ENCODE peak calls at places on chromosomes 7 and 10, in ten cellular contexts. S is aorta; U is OCI-LY7; V is heart left ventricle; N is endodermal cell; T is CD8-positive, alpha-beta memory T cell; M is A549; L is HCT116; R is neuronal stem cell; A is IMR-90. O is an unnamed sample. For H3K4me1, the result is how much of the 10 kb centered on the place peaks cover.

GRCh38 chr10:102802920-102803534 is 34.2 kb downstream of the CYP17A1 start:
- DNase-seq in S (peak), T (no peak), M (no peak), N (peak), V (no peak), L (no peak), R (no peak), A (peak), U (no peak), O (no peak)

GRCh38 chr10:35304649-35305048 is 31.7 kb upstream of the CCNY start:
- DNase-seq in A (no peak), R (no peak), T (no peak), N (no peak), V (no peak), S (no peak), U (peak), L (no peak), M (no peak), O (no peak)

GRCh38 chr10:69558559-69558958 is 14.7 kb downstream of the NEUROG3 start:
- DNase-seq in U (no peak), M (no peak), V (no peak), R (no peak), L (no peak), T (no peak), N (no peak), S (no peak), A (no peak), O (peak)

GRCh38 chr10:29378106-29378505 is 89.2 kb downstream of the LYZL1 start:
- DNase-seq in R (no peak), L (no peak), N (no peak), T (no peak), M (no peak), S (no peak), A (no peak), U (no peak), V (no peak), O (no peak)

GRCh38 chr10:6593140-6593740 is 13.2 kb upstream of the PRKCQ start:
- DNase-seq in U (no peak), N (no peak), M (no peak), T (no peak), V (no peak), R (no peak), L (no peak), S (no peak), A (no peak), O (no peak)

GRCh38 chr7:101126651-101127459 is at the start of gene SERPINE1:
- DNase-seq in A (peak), T (peak), S (peak), V (peak), U (peak), R (no peak), M (peak), L (peak), N (peak), O (peak)

GRCh38 chr7:54981913-54982312 is 36.9 kb upstream of the EGFR start:
- DNase-seq in U (no peak), R (no peak), S (no peak), V (no peak), N (no peak), L (no peak), T (no peak), M (no peak), A (no peak), O (no peak)

GRCh38 chr7:2200584-2200980 is 32.2 kb downstream of the MAD1L1 start:
- DNase-seq in A (no peak), R (no peak), T (no peak), N (peak), L (no peak), M (no peak), U (no peak), V (no peak), S (no peak), O (no peak)

GRCh38 chr10:3292601-3293000 is 120.0 kb upstream of the PITRM1 start:
- DNase-seq in R (no peak), M (no peak), U (no peak), S (no peak), A (no peak), V (no peak), T (no peak), L (no peak), N (no peak), O (no peak)

GRCh38 chr10:484925-485661 is 204.4 kb downstream of the DIP2C start:
- DNase-seq in U (no peak), L (no peak), S (no peak), T (no peak), V (no peak), M (no peak), R (no peak), A (no peak), N (peak), O (no peak)

GRCh38 chr7:115293628-115294236 is 371.8 kb downstream of the MDFIC start:
- DNase-seq in T (no peak), M (no peak), R (no peak), N (no peak), U (no peak), A (peak), S (no peak), L (no peak), V (no peak), O (no peak)

GRCh38 chr7:130365511-130366441 is 14.5 kb upstream of the CPA1 start:
- DNase-seq in T (no peak), V (no peak), R (no peak), S (no peak), N (no peak), A (peak), M (no peak), L (no peak), U (no peak), O (peak)

GRCh38 chr7:113968713-113969112 is 49.9 kb upstream of the PPP1R3A start:
- DNase-seq in V (no peak), R (no peak), T (no peak), S (no peak), A (no peak), U (no peak), N (no peak), M (no peak), L (no peak), O (no peak)

GRCh38 chr10:83274088-83274487 is 865.2 kb upstream of the GHITM start:
- DNase-seq in V (no peak), A (no peak), L (no peak), S (no peak), R (no peak), M (no peak), T (no peak), N (peak), U (no peak), O (no peak)

GRCh38 chr10:94002156-94002555 is 8.4 kb downstream of the PLCE1 start:
- DNase-seq in A (no peak), N (no peak), U (no peak), T (no peak), R (no peak), V (no peak), S (no peak), M (no peak), L (no peak), O (peak)

GRCh38 chr7:46089281-46089680 is 168.2 kb upstream of the IGFBP3 start:
- DNase-seq in L (no peak), A (peak), S (no peak), R (no peak), V (no peak), M (peak), U (no peak), N (no peak), T (no peak), O (no peak)

GRCh38 chr7:49855281-49855980 is 82.0 kb downstream of the VWC2 start:
- DNase-seq in R (no peak), V (no peak), A (no peak), S (no peak), N (peak), U (no peak), L (no peak), M (no peak), T (no peak), O (no peak)

GRCh38 chr10:131979821-131980270 is 1.9 kb downstream of the BNIP3 start:
- DNase-seq in A (peak), M (no peak), R (no peak), S (no peak), N (peak), L (no peak), V (peak), U (no peak), T (no peak), O (no peak)

GRCh38 chr10:110174201-110174600 is 33.2 kb upstream of the MXI1 start:
- DNase-seq in S (no peak), A (no peak), L (no peak), N (peak), U (no peak), R (no peak), T (no peak), M (no peak), V (no peak), O (no peak)

GRCh38 chr10:84196941-84197340 is 2.6 kb downstream of the CDHR1 start:
- DNase-seq in L (no peak), U (no peak), V (no peak), M (no peak), S (no peak), T (no peak), A (no peak), N (no peak), R (no peak), O (no peak)

DNA sequence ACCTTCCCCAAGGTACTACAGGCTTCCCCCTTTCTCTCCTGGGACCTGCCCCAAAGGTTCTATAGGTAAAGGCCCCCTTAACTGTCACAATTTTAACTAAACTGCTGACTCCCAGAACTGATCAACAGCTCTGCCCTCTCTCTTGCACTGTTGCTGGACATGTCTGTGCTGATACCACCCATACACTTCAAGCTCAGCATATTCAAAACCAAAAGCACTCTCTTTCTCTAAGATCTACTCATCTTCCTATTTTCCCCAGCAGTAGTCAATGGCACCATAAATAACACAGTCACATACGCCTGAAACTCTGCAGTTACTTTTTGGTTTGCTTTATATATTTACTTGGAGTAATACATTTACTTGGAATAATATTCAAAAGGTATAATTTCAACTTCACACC is 12.3 kb downstream of the OSBPL3 start:
- DNase-seq in A (no peak), R (no peak), S (no peak), U (peak), M (no peak), T (no peak), N (no peak), V (no peak), L (no peak), O (no peak)
- H3K4me1 ChIP-seq in A (under half), R (under half), S (under half), U (half or more), M (under half), T (half or more), N (under half), V (under half), L (half or more), O (under half)

GRCh38 chr10:75098902-75099673 is 12.4 kb upstream of the SAMD8 start:
- DNase-seq in S (no peak), N (no peak), L (no peak), A (no peak), T (no peak), U (no peak), R (no peak), M (no peak), V (peak), O (no peak)

GRCh38 chr10:75099952-75100763 is 11.3 kb upstream of the SAMD8 start:
- DNase-seq in S (peak), T (peak), V (peak), R (peak), U (peak), A (peak), L (peak), N (peak), M (peak), O (peak)

GRCh38 chr10:75101416-75102251 is 9.8 kb upstream of the SAMD8 start:
- DNase-seq in V (peak), S (no peak), A (no peak), L (no peak), R (no peak), N (peak), T (no peak), U (no peak), M (no peak), O (no peak)

GRCh38 chr10:75102830-75103673 is 8.4 kb upstream of the SAMD8 start:
- DNase-seq in R (no peak), U (no peak), L (no peak), T (no peak), M (no peak), A (no peak), S (no peak), N (peak), V (no peak), O (no peak)

DNA sequence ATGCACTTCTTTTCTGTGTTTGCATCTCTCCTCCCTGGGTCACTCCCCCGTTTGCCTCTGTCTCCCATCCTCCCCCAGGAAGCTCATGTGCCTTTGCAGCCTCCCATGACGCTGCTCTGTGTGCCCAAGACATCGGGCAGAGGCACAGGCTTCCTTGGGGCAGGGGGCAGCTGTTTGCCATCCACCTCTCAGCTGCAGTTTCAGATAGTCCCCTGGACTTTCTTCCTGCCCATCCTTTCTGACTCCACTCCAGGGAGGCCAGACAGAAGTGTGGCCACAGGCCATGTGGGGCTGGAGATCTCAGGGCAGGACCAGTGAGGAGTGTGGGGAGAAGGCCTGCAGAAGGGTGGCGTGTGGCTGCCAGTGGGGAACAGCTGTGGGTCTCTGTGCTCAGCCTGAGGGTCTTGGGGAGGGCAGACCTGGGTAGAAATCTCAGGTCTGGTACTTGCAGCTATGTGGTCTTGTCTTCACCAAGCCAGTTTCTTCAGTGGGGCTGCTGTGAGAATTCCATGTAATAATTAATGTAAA is 10.6 kb upstream of the SAMD8 start:
- DNase-seq in N (no peak), T (no peak), R (no peak), S (no peak), V (no peak), U (no peak), M (no peak), A (no peak), L (no peak), O (no peak)
- H3K4me3 ChIP-seq in N (no peak), T (no peak), R (no peak), S (no peak), V (no peak), U (no peak), M (no peak), A (no peak), L (no peak), O (no peak)

GRCh38 chr7:128244861-128245260 is 3.8 kb downstream of the LEP start:
- DNase-seq in M (no peak), R (no peak), V (no peak), N (no peak), T (no peak), U (no peak), L (no peak), S (no peak), A (no peak), O (no peak)
- H3K4me1 ChIP-seq in M (under half), R (under half), V (under half), N (under half), T (under half), U (under half), L (under half), S (under half), A (under half), O (under half)

DNA sequence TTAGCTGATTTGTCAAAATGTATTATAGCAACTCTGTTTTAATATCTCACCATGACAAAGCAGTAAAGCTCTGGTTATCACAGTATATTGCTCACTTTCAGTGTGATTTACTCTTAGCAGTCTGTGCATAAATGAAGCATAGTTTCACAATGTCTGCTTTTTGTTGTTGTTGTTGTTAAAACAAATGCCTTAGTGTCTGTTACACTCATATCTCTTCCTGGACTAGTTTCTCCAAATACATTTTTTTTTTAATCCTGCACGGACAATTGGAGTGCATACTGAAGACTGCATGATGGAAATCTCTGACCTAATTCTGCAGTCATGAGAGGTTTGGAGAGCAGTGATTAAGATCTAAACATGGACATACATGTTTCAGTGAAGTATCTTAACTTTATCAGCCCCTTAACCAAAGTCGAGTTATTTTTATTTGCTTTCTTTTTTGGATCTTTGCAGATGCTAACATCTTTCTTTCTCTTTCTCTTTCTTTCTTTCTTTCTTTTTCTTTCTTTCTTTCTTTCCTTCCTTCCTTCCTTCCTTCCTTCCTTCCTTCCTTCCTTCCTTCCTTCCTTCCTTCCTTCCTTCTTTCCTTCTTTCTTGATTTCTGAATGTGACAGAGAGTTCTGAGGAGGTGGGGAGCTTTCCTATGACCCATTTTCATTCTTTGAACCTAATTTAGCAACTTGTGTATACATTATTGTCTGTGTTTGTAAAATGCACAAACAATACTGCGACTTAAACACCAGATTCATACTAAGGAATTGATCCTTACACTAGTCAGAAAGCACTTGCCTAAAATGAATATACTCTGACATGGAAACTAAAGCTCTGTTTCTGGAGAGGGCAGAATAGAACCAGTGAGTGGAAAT is 161.5 kb upstream of the AGR3 start:
- DNase-seq in M (peak), L (no peak), T (no peak), U (no peak), R (no peak), S (no peak), V (no peak), A (peak), N (no peak), O (no peak)
- H3K4me3 ChIP-seq in M (no peak), L (no peak), T (no peak), U (no peak), R (no peak), S (no peak), V (no peak), A (no peak), N (no peak), O (no peak)

GRCh38 chr10:20277820-20278219 is 461.6 kb downstream of the PLXDC2 start:
- DNase-seq in M (no peak), T (no peak), N (no peak), V (no peak), A (no peak), S (no peak), R (no peak), L (no peak), U (no peak), O (no peak)
- H3K4me1 ChIP-seq in M (under half), T (under half), N (under half), V (under half), A (under half), S (under half), R (under half), L (under half), U (under half), O (under half)

DNA sequence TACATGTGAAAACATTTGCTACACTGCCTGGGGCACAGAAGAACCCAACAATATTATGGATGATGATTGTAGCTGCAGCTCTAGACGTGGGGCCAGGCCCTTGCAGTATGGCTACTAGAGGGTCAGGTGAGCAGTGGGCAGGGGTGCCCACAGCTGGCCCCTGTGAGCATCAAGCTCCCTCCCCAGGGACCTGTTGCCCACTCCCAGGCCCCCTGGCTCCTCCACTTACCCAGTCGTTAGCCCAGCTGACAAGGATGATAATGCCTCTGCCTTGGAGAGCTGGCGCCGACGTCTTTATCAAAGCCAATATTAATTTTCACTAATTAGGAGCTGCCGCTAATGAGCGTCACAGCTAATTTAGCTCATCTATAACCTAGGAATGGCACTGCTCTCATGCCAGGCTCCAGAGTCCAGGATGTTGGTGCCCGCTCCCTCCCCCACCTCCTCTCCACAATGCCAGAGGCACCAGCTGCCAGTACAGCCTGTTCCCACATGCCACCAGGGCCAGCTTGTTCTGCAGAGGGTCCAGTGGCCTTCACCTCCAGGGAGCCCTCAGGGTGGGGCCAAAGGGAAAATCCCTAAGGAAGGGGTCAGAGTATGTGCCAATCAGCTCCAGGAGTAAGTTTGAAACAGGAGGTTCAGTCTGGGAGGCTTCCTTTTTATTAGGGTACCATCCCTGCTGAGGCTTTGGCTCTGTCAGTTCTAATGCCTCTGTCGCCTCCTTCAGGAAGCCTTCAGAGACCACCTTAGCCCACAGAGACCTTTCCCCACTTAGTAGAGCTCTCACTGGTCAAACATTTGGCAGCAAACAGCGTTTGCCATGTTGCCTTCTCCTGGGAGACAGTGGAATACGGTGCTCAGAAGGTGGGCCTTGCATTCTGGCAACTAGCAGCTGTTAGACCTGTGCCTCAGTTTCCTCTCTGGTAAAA is 77.2 kb downstream of the CDH23 start:
- DNase-seq in N (no peak), S (peak), U (no peak), A (no peak), L (no peak), T (no peak), R (no peak), V (peak), M (no peak), O (peak)
- H3K4me3 ChIP-seq in N (no peak), S (no peak), U (no peak), A (no peak), L (no peak), T (no peak), R (no peak), V (no peak), M (no peak), O (no peak)

DNA sequence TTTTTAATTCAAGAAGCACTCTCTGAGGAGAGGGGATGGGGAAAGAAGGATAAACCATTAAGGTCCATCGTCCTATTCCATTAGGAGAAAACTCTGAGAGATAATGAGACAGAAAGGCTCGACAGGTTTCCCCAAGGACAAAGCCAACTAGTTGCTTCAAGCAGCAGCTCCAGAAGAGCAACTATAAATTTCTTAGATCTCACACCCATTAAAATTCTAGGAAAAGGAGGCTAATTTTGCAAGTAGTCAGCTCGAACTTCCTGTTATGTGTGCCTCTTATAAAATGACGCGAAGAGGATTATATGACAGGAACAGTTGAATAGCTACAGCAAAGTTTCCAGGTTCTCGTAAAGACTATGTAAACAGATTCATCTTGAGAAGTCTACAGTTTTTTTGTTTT is 52.0 kb upstream of the ST8SIA6 start:
- DNase-seq in T (no peak), S (no peak), A (no peak), V (no peak), R (no peak), N (no peak), M (no peak), U (no peak), L (no peak), O (no peak)
- H3K4me1 ChIP-seq in T (half or more), S (under half), A (under half), V (under half), R (under half), N (under half), M (under half), U (under half), L (under half), O (under half)

O was measured in small intestine.